ENCODE peak calls at places on chromosomes 12 and 14, in five cellular contexts. U, A, N, X and V are unnamed samples.

GRCh38 chr12:65764325-65764724 is 60.0 kb upstream of the HMGA2 start:
- DNase-seq in X (no peak), N (no peak), A (no peak), U (no peak), V (no peak)

GRCh38 chr12:132124766-132125425 is 19.2 kb downstream of the DDX51 start:
- DNase-seq in N (no peak), A (no peak), U (no peak), X (no peak), V (no peak)

GRCh38 chr12:31890295-31891285 is 68.6 kb upstream of the RESF1 start:
- DNase-seq in X (no peak), A (no peak), U (no peak), N (no peak), V (no peak)

GRCh38 chr12:19846561-19846960 is 407.3 kb downstream of the AEBP2 start:
- DNase-seq in X (no peak), U (no peak), A (no peak), N (no peak), V (no peak)

GRCh38 chr14:74567219-74567618 is 44.8 kb downstream of the LTBP2 start:
- DNase-seq in A (no peak), U (no peak), N (no peak), X (no peak), V (no peak)

GRCh38 chr14:51727526-51727925 is 75.8 kb downstream of the FRMD6 start:
- DNase-seq in N (no peak), A (no peak), X (no peak), U (no peak), V (no peak)

GRCh38 chr12:42145552-42146215 is 1.0 kb upstream of the GXYLT1 start:
- DNase-seq in N (peak; percentile 21), A (no peak), X (no peak), U (no peak), V (no peak)

GRCh38 chr14:96086032-96086431 is 46.9 kb downstream of the C14orf132 start:
- DNase-seq in U (no peak), N (no peak), A (no peak), X (no peak), V (peak; percentile 57)

GRCh38 chr14:25508845-25509244 is 458.9 kb upstream of the STXBP6 start:
- DNase-seq in U (no peak), A (no peak), X (no peak), N (no peak), V (no peak)

GRCh38 chr12:10663869-10664268 is 10.0 kb downstream of the STYK1 start:
- DNase-seq in X (no peak), N (no peak), U (no peak), A (no peak), V (no peak)

GRCh38 chr12:110957652-110958051 is 37.3 kb upstream of the MYL2 start:
- DNase-seq in X (no peak), A (no peak), U (no peak), N (peak; percentile 54), V (peak; percentile 61)

GRCh38 chr12:131063427-131063826 is 109.7 kb downstream of the ADGRD1 start:
- DNase-seq in A (no peak), X (no peak), N (no peak), U (no peak), V (no peak)

GRCh38 chr12:64679487-64679983 is 69.2 kb downstream of the RASSF3 start:
- DNase-seq in N (peak; percentile 71), U (peak; percentile 77), X (peak; percentile 65), A (peak; percentile 53), V (no peak)

GRCh38 chr12:114580306-114580705 is 103.7 kb downstream of the TBX3 start:
- DNase-seq in A (peak; percentile 46), X (no peak), U (no peak), N (no peak), V (no peak)

GRCh38 chr12:89992668-89993401 is 284.2 kb upstream of the ATP2B1 start:
- DNase-seq in N (no peak), A (no peak), X (no peak), U (no peak), V (no peak)

GRCh38 chr12:94263011-94263786 is 114.8 kb downstream of the PLXNC1 start:
- DNase-seq in X (no peak), A (no peak), U (peak; percentile 51), N (no peak), V (peak; percentile 46)

GRCh38 chr14:58299665-58300202 is 1.4 kb downstream of the ARID4A start:
- DNase-seq in U (no peak), N (no peak), X (peak; percentile 34), A (no peak), V (no peak)

GRCh38 chr14:75002392-75003249 is at the start of gene EIF2B2:
- DNase-seq in U (peak; percentile 98), A (peak; percentile 98), N (peak; percentile 94), X (peak; percentile 98), V (peak; percentile 99)

GRCh38 chr14:77973246-77973645 is 173.3 kb downstream of the ADCK1 start:
- DNase-seq in A (no peak), X (no peak), N (no peak), U (no peak), V (no peak)

GRCh38 chr14:71290960-71291466 is 383.8 kb downstream of the PCNX1 start:
- DNase-seq in N (no peak), A (no peak), X (no peak), U (peak; percentile 75), V (no peak)

GRCh38 chr14:37223947-37224474 is 26.3 kb downstream of the MIPOL1 start:
- DNase-seq in U (no peak), X (no peak), N (no peak), A (no peak), V (no peak)

GRCh38 chr14:69480136-69480535 is 4.4 kb upstream of the PLEKHD1 start:
- DNase-seq in U (no peak), X (no peak), N (no peak), A (no peak), V (no peak)
- H3K4me3 ChIP-seq in U (no peak overlapping the region), X (no peak overlapping the region), N (no peak overlapping the region), A (no peak overlapping the region), V (no peak overlapping the region)

DNA sequence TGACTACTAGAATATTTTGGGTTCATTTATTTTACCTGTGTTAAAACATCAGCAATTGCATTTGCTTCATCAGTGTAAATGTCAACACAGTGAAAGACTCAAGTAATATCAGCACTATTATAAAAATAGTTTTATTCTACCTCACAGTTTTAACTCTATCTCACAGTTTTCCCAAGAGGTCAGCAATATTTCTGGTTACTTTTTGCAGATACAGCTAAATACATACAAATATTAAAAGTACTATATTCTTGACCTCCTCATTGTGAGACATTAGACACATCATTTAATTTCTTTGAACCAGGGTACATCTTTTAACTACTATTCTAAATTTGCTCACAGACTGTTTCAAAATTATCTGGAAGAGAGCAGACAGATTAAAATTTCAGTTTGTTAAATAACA is 321.7 kb upstream of the OR4E1 start:
- DNase-seq in A (no peak), X (no peak), N (no peak), U (no peak), V (no peak)
- TF ChIP-seq CTCF in A (no peak), X (no peak), N (no peak), U (no peak), V (no peak)

GRCh38 chr14:65211341-65211987 is 109.1 kb upstream of the MAX start:
- DNase-seq in A (no peak), U (no peak), N (no peak), X (no peak), V (no peak)
- H3K4me3 ChIP-seq in A (no peak overlapping the region), U (no peak overlapping the region), N (no peak overlapping the region), X (no peak overlapping the region), V (no peak overlapping the region)

GRCh38 chr12:21828779-21829178 is 54.3 kb upstream of the KCNJ8 start:
- DNase-seq in N (no peak), X (peak; percentile 54), A (peak; percentile 55), U (no peak), V (no peak)
- TF ChIP-seq CTCF in N (no peak), X (no peak), A (no peak), U (no peak), V (no peak)

GRCh38 chr12:121535150-121536057 is 45.4 kb downstream of the KDM2B start:
- DNase-seq in A (no peak), U (no peak), X (no peak), N (no peak), V (no peak)
- H3K4me3 ChIP-seq in A (no peak overlapping the region), U (no peak overlapping the region), X (no peak overlapping the region), N (peak overlapping the region; percentile 7), V (peak overlapping the region; percentile 66)

GRCh38 chr12:117472983-117473382 is 111.6 kb upstream of the NOS1 start:
- DNase-seq in A (peak; percentile 41), N (peak; percentile 45), X (no peak), U (no peak), V (peak; percentile 30)
- TF ChIP-seq CTCF in A (peak; percentile 45), N (peak; percentile 89), X (no peak), U (peak; percentile 24), V (peak; percentile 61)

GRCh38 chr12:76032043-76032981 is 736 bp upstream of the PHLDA1 start:
- DNase-seq in U (peak; percentile 65), X (peak; percentile 31), N (peak; percentile 74), A (peak; percentile 73), V (no peak)

GRCh38 chr12:76038176-76038575 is 6.6 kb upstream of the PHLDA1 start:
- DNase-seq in N (no peak), X (no peak), A (no peak), U (no peak), V (no peak)

GRCh38 chr12:76037130-76038105 is 5.8 kb upstream of the PHLDA1 start:
- DNase-seq in X (no peak), A (peak; percentile 28), N (peak; percentile 61), U (peak; percentile 44), V (peak; percentile 49)

GRCh38 chr12:76033116-76034001 is 1.8 kb upstream of the PHLDA1 start:
- DNase-seq in A (no peak), X (no peak), U (no peak), N (no peak), V (no peak)

DNA sequence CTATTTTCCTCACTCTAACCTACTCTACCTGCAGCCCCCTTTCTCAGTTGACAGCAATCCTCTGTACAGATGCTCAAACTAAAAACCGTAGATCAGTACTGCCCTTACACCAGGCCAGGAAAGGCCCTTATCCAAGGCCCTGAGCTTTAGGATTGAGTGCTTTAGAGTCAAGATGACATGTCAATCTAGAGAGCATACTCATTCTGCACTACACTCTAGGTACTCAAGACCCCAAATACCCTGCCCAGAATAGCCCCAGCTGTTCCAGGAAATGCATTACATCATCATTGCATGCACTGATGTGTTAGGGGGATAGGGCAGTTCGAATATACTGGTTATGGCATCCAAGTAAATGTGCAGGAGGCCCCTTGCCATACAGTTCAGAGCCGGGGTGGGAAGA is 3.5 kb upstream of the PHLDA1 start:
- DNase-seq in A (no peak), N (no peak), X (no peak), U (no peak), V (no peak)
- H3K4me3 ChIP-seq in A (no peak overlapping the region), N (no peak overlapping the region), X (no peak overlapping the region), U (no peak overlapping the region), V (no peak overlapping the region)

GRCh38 chr12:53740130-53740491 is 11.7 kb downstream of the CISTR start:
- DNase-seq in A (no peak), X (no peak), U (no peak), N (peak; percentile 29), V (no peak)
- TF ChIP-seq CTCF in A (no peak), X (no peak), U (no peak), N (peak; percentile 29), V (no peak)

GRCh38 chr12:128120035-128120434 is 146.9 kb upstream of the TMEM132C start:
- DNase-seq in X (no peak), A (no peak), U (no peak), N (no peak), V (no peak)
- H3K4me3 ChIP-seq in X (no peak overlapping the region), A (no peak overlapping the region), U (no peak overlapping the region), N (no peak overlapping the region), V (no peak overlapping the region)